ENCODE peak calls at places on chromosomes 6 and 20, in five cellular contexts. One of them, this sample, is unnamed.

GRCh38 chr6:106339334-106340029 is 13.9 kb upstream of the ATG5 start:
- DNase-seq in lower lobe of right lung: no peak
- DNase-seq in sigmoid colon: peak; percentile 68
- DNase-seq in GM23338: peak; percentile 93
- DNase-seq in breast epithelium: no peak
- DNase-seq in this sample: peak; percentile 90

GRCh38 chr6:68087399-68088133 is 547.5 kb upstream of the ADGRB3 start:
- DNase-seq in GM23338: no peak
- DNase-seq in sigmoid colon: no peak
- DNase-seq in breast epithelium: no peak
- DNase-seq in lower lobe of right lung: no peak
- DNase-seq in this sample: no peak

GRCh38 chr6:17719323-17720041 is 12.8 kb upstream of the NUP153 start:
- DNase-seq in lower lobe of right lung: no peak
- DNase-seq in breast epithelium: no peak
- DNase-seq in GM23338: no peak
- DNase-seq in sigmoid colon: no peak
- DNase-seq in this sample: no peak

GRCh38 chr6:18405477-18406293 is 18.5 kb downstream of the RNF144B start:
- DNase-seq in GM23338: no peak
- DNase-seq in lower lobe of right lung: no peak
- DNase-seq in breast epithelium: no peak
- DNase-seq in sigmoid colon: no peak
- DNase-seq in this sample: peak; percentile 94

GRCh38 chr6:11410539-11411307 is 126.8 kb upstream of the TMEM170B start:
- DNase-seq in lower lobe of right lung: no peak
- DNase-seq in sigmoid colon: no peak
- DNase-seq in breast epithelium: no peak
- DNase-seq in GM23338: no peak
- DNase-seq in this sample: no peak

GRCh38 chr6:143410859-143411270 is 39.6 kb downstream of the ADAT2 start:
- DNase-seq in GM23338: no peak
- DNase-seq in breast epithelium: no peak
- DNase-seq in sigmoid colon: no peak
- DNase-seq in lower lobe of right lung: no peak
- DNase-seq in this sample: peak; percentile 83

GRCh38 chr6:123091091-123091895 is 95.3 kb downstream of the CLVS2 start:
- DNase-seq in lower lobe of right lung: no peak
- DNase-seq in sigmoid colon: no peak
- DNase-seq in GM23338: no peak
- DNase-seq in breast epithelium: no peak
- DNase-seq in this sample: peak; percentile 97

GRCh38 chr6:169997930-169998218 is 246.5 kb downstream of the ERMARD start:
- DNase-seq in sigmoid colon: peak; percentile 50
- DNase-seq in breast epithelium: no peak
- DNase-seq in GM23338: no peak
- DNase-seq in lower lobe of right lung: no peak
- DNase-seq in this sample: peak; percentile 20

GRCh38 chr20:32972181-32973076 is 31.8 kb downstream of the SUN5 start:
- DNase-seq in GM23338: peak; percentile 13
- DNase-seq in lower lobe of right lung: no peak
- DNase-seq in breast epithelium: no peak
- DNase-seq in sigmoid colon: peak; percentile 60
- DNase-seq in this sample: no peak

GRCh38 chr6:159044899-159045727 is at the start of gene TAGAP:
- DNase-seq in GM23338: no peak
- DNase-seq in lower lobe of right lung: peak; percentile 86
- DNase-seq in breast epithelium: no peak
- DNase-seq in sigmoid colon: peak; percentile 86
- DNase-seq in this sample: no peak

GRCh38 chr6:79031821-79032590 is 46.0 kb downstream of the PHIP start:
- DNase-seq in breast epithelium: no peak
- DNase-seq in lower lobe of right lung: no peak
- DNase-seq in GM23338: no peak
- DNase-seq in sigmoid colon: no peak
- DNase-seq in this sample: no peak

GRCh38 chr6:143432588-143432987 is 17.9 kb downstream of the ADAT2 start:
- DNase-seq in sigmoid colon: no peak
- DNase-seq in breast epithelium: no peak
- DNase-seq in GM23338: no peak
- DNase-seq in lower lobe of right lung: no peak
- DNase-seq in this sample: no peak

GRCh38 chr6:77361018-77361417 is 102.3 kb downstream of the HTR1B start:
- DNase-seq in breast epithelium: no peak
- DNase-seq in GM23338: no peak
- DNase-seq in sigmoid colon: no peak
- DNase-seq in lower lobe of right lung: no peak
- DNase-seq in this sample: no peak

GRCh38 chr6:123127807-123128206 is 131.8 kb downstream of the CLVS2 start:
- DNase-seq in GM23338: no peak
- DNase-seq in sigmoid colon: no peak
- DNase-seq in lower lobe of right lung: no peak
- DNase-seq in breast epithelium: no peak
- DNase-seq in this sample: peak; percentile 37

GRCh38 chr6:50116390-50116789 is 66.7 kb upstream of the DEFB112 start:
- DNase-seq in GM23338: peak; percentile 15
- DNase-seq in breast epithelium: no peak
- DNase-seq in lower lobe of right lung: no peak
- DNase-seq in sigmoid colon: no peak
- DNase-seq in this sample: no peak

GRCh38 chr6:154848580-154848979 is 115.4 kb downstream of the SCAF8 start:
- DNase-seq in GM23338: no peak
- DNase-seq in breast epithelium: no peak
- DNase-seq in sigmoid colon: no peak
- DNase-seq in lower lobe of right lung: no peak
- DNase-seq in this sample: no peak

GRCh38 chr6:41732601-41733348 is 2.6 kb downstream of the TFEB start:
- DNase-seq in breast epithelium: no peak
- DNase-seq in sigmoid colon: no peak
- DNase-seq in lower lobe of right lung: peak; percentile 42
- DNase-seq in GM23338: peak; percentile 33
- DNase-seq in this sample: no peak

GRCh38 chr20:23917024-23917725 is 37.6 kb upstream of the CST5 start:
- DNase-seq in breast epithelium: no peak
- DNase-seq in lower lobe of right lung: no peak
- DNase-seq in GM23338: no peak
- DNase-seq in sigmoid colon: no peak
- DNase-seq in this sample: no peak

GRCh38 chr6:158311193-158311592 is 1.1 kb upstream of the TULP4 start:
- DNase-seq in lower lobe of right lung: no peak
- DNase-seq in GM23338: no peak
- DNase-seq in sigmoid colon: no peak
- DNase-seq in breast epithelium: no peak
- DNase-seq in this sample: no peak

DNA sequence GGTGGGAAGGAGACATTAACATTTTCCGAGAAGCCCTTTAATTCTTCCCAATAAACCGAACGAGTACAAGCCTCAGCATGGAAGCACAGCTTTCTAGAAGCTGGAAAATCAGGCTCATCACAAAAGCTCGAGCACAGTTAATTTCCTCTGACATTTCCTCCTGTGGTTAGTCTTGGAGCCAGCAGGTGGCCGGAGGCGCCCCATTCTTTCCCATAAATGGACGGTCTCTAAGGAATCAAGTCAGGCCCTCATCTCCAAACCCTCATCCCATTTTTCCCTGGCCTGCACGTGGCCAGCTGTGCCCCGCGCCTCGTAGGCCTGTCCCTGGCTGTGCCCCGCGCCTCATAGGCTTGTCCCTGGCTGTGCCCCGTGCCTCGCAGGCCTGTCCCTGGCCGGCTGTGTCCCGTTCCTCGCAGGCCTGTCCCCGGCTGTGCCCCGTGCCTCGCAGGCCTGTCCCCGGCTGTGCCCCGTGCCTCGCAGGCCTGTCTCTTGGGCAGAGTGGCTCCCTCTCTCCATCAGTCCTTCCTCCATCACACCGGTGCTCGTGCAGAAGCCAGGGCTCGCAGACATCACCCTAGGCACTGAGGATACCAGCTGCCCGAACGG is 19.7 kb upstream of the NTSR1 start:
- DNase-seq in GM23338: no peak
- DNase-seq in lower lobe of right lung: no peak
- DNase-seq in breast epithelium: no peak
- DNase-seq in sigmoid colon: no peak
- DNase-seq in this sample: no peak
- TF ChIP-seq CTCF in GM23338: no peak
- TF ChIP-seq CTCF in lower lobe of right lung: no peak
- TF ChIP-seq CTCF in breast epithelium: no peak
- TF ChIP-seq CTCF in sigmoid colon: peak; percentile 39
- TF ChIP-seq CTCF in this sample: peak; percentile 24

GRCh38 chr20:18144541-18145099 is 7.0 kb downstream of the KAT14 start:
- DNase-seq in lower lobe of right lung: no peak
- DNase-seq in breast epithelium: no peak
- DNase-seq in sigmoid colon: no peak
- DNase-seq in GM23338: peak; percentile 17
- DNase-seq in this sample: peak; percentile 73
- H3K36me3 ChIP-seq in lower lobe of right lung: peaks cover 57% of the 10 kb centered on the region
- H3K36me3 ChIP-seq in breast epithelium: no peaks in the 10 kb centered on the region
- H3K36me3 ChIP-seq in sigmoid colon: peaks cover 8% of the 10 kb centered on the region
- H3K36me3 ChIP-seq in GM23338: peaks cover 17% of the 10 kb centered on the region
- H3K36me3 ChIP-seq in this sample: peaks cover 3% of the 10 kb centered on the region

GRCh38 chr20:38114353-38114791 is 50.7 kb downstream of the TGM2 start:
- DNase-seq in lower lobe of right lung: no peak
- DNase-seq in sigmoid colon: no peak
- DNase-seq in breast epithelium: no peak
- DNase-seq in GM23338: no peak
- DNase-seq in this sample: peak; percentile 39

GRCh38 chr20:38111366-38112232 is 53.5 kb downstream of the TGM2 start:
- DNase-seq in lower lobe of right lung: no peak
- DNase-seq in sigmoid colon: no peak
- DNase-seq in GM23338: no peak
- DNase-seq in breast epithelium: no peak
- DNase-seq in this sample: no peak

GRCh38 chr20:38113401-38114325 is 51.4 kb downstream of the TGM2 start:
- DNase-seq in sigmoid colon: no peak
- DNase-seq in lower lobe of right lung: no peak
- DNase-seq in GM23338: peak; percentile 90
- DNase-seq in breast epithelium: no peak
- DNase-seq in this sample: no peak

GRCh38 chr20:38112249-38112942 is 52.7 kb downstream of the TGM2 start:
- DNase-seq in sigmoid colon: no peak
- DNase-seq in GM23338: no peak
- DNase-seq in breast epithelium: no peak
- DNase-seq in lower lobe of right lung: no peak
- DNase-seq in this sample: no peak

DNA sequence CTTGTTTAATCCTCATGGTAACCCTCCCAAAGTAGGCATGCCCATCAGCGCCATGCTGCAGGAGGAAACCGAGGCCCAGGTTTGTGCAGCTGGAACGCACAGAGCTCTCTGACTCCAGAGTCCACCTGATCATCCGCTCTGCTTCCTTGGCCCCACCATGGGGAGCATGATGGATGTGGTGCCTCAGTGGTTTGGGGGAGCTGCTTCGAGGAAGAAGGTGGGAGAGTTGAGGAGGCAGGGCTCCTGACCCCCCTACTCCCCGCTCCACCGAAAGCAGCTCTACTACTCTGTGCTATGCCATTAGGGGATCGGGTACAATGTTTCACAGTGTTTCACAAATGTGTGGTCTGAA is 52.2 kb downstream of the TGM2 start:
- DNase-seq in sigmoid colon: no peak
- DNase-seq in lower lobe of right lung: no peak
- DNase-seq in GM23338: no peak
- DNase-seq in breast epithelium: no peak
- DNase-seq in this sample: no peak
- H3K4me3 ChIP-seq in sigmoid colon: no peak overlapping the region
- H3K4me3 ChIP-seq in lower lobe of right lung: no peak overlapping the region
- H3K4me3 ChIP-seq in GM23338: no peak overlapping the region
- H3K4me3 ChIP-seq in breast epithelium: no peak overlapping the region
- H3K4me3 ChIP-seq in this sample: no peak overlapping the region

GRCh38 chr6:3949531-3949930 is 100.4 kb downstream of the FAM50B start:
- DNase-seq in GM23338: no peak
- DNase-seq in lower lobe of right lung: no peak
- DNase-seq in breast epithelium: no peak
- DNase-seq in sigmoid colon: no peak
- DNase-seq in this sample: no peak
- TF ChIP-seq CTCF in GM23338: no peak
- TF ChIP-seq CTCF in lower lobe of right lung: no peak
- TF ChIP-seq CTCF in breast epithelium: no peak
- TF ChIP-seq CTCF in sigmoid colon: no peak
- TF ChIP-seq CTCF in this sample: no peak

DNA sequence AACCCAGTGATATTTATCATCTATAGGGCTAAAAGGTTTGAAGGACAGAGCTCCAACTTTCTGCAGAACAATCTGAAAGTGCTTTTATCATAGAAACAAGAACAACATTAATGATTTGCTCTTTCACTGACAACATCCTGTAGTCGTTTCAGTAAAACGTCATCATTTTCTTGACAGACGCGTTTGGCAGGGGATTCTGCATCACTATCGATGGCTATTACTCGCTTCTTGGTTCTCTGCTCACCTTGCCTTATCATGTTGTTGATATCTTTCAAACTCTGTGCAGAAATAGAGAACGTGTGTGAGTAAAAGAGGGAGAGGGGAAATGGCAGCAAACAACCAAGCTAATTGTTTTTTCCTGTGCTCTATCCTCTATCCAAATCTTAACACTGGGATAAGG is 47.1 kb upstream of the SAMHD1 start:
- DNase-seq in breast epithelium: no peak
- DNase-seq in lower lobe of right lung: no peak
- DNase-seq in sigmoid colon: no peak
- DNase-seq in GM23338: no peak
- DNase-seq in this sample: no peak
- H3K36me3 ChIP-seq in breast epithelium: no peaks in the 10 kb centered on the region
- H3K36me3 ChIP-seq in lower lobe of right lung: peaks cover 11% of the 10 kb centered on the region
- H3K36me3 ChIP-seq in sigmoid colon: peaks cover 5% of the 10 kb centered on the region
- H3K36me3 ChIP-seq in GM23338: peaks cover 25% of the 10 kb centered on the region
- H3K36me3 ChIP-seq in this sample: no peaks in the 10 kb centered on the region

DNA sequence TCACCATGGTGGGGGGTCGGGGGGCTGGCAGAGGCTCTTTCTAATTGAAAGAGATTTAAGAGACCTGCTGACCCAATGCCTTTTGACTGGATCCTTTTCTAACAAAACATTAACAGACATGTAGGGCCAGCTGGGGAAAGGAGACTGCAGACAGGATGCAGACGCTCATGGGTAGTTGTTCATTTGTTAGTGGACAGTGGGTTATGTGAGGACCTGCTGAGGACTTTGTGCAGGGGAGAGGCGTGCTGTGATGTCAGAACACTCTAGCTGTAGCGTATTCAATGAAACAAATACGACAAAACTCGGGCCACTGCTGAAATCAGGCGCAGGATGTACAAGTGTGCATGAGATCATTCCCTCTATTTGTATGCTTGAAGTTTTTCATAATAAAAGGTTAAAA is 1.1 kb downstream of the IP6K3 start:
- DNase-seq in breast epithelium: no peak
- DNase-seq in lower lobe of right lung: no peak
- DNase-seq in GM23338: no peak
- DNase-seq in sigmoid colon: peak; percentile 78
- DNase-seq in this sample: no peak
- H3K4me3 ChIP-seq in breast epithelium: no peak overlapping the region
- H3K4me3 ChIP-seq in lower lobe of right lung: peak overlapping the region; percentile 39
- H3K4me3 ChIP-seq in GM23338: no peak overlapping the region
- H3K4me3 ChIP-seq in sigmoid colon: peak overlapping the region; percentile 49
- H3K4me3 ChIP-seq in this sample: no peak overlapping the region

DNA sequence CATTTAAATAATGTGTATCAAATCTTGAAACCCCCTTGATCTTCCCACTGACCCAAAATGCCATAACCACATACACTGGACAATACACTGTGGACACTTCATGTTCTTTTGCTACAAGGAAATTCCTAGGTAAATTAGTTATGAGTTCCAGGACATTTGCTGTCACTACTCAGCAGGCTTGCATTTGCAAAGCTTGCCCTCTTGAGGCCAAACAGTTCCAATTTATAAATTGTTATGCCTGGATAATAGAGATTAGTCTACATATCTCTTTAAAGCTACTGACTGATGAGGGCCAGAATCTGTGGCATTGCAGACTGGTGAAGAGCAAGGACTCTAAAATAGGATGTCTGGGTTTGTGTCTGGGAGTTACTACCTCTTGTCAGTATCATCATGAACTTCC is 17.4 kb upstream of the RAB32 start:
- DNase-seq in GM23338: no peak
- DNase-seq in lower lobe of right lung: no peak
- DNase-seq in sigmoid colon: no peak
- DNase-seq in breast epithelium: no peak
- DNase-seq in this sample: peak; percentile 24
- TF ChIP-seq CTCF in GM23338: peak; percentile 34
- TF ChIP-seq CTCF in lower lobe of right lung: no peak
- TF ChIP-seq CTCF in sigmoid colon: no peak
- TF ChIP-seq CTCF in breast epithelium: no peak
- TF ChIP-seq CTCF in this sample: peak; percentile 36

This sample was measured in bronchial epithelial cell.